ENCODE peak calls at places on chromosomes 3 and 15, in nine cellular contexts. One of them, this sample, is unnamed.

GRCh38 chr3:183253364-183253960 is 409 bp downstream of the B3GNT5 start:
- DNase-seq in stimulated activated naive CD8-positive, alpha-beta T cell treated with anti-CD3 and anti-CD28 coated beads, Interleukin-15, amount 100 ng/mL, for 72 hours: peak
- DNase-seq in brain microvascular endothelial cell: peak
- DNase-seq in stimulated activated CD8-positive, alpha-beta memory T cell treated with anti-CD3 and anti-CD28 coated beads, Interleukin-15, amount 100 ng/mL, for 24 hours: no peak
- DNase-seq in AG09319: peak
- DNase-seq in hippocampal formation: no peak
- DNase-seq in cardiac fibroblast: peak
- DNase-seq in right cardiac atrium: peak
- DNase-seq in GM20000: peak
- DNase-seq in this sample: peak

GRCh38 chr3:99410789-99411311 is 227.5 kb upstream of the COL8A1 start:
- DNase-seq in stimulated activated CD8-positive, alpha-beta memory T cell treated with anti-CD3 and anti-CD28 coated beads, Interleukin-15, amount 100 ng/mL, for 24 hours: no peak
- DNase-seq in hippocampal formation: no peak
- DNase-seq in right cardiac atrium: no peak
- DNase-seq in AG09319: peak
- DNase-seq in stimulated activated naive CD8-positive, alpha-beta T cell treated with anti-CD3 and anti-CD28 coated beads, Interleukin-15, amount 100 ng/mL, for 72 hours: no peak
- DNase-seq in GM20000: peak
- DNase-seq in cardiac fibroblast: peak
- DNase-seq in brain microvascular endothelial cell: peak
- DNase-seq in this sample: no peak

GRCh38 chr15:62940755-62941361 is 101.7 kb upstream of the TPM1 start:
- DNase-seq in hippocampal formation: peak
- DNase-seq in stimulated activated naive CD8-positive, alpha-beta T cell treated with anti-CD3 and anti-CD28 coated beads, Interleukin-15, amount 100 ng/mL, for 72 hours: no peak
- DNase-seq in cardiac fibroblast: peak
- DNase-seq in right cardiac atrium: peak
- DNase-seq in AG09319: peak
- DNase-seq in brain microvascular endothelial cell: peak
- DNase-seq in GM20000: no peak
- DNase-seq in stimulated activated CD8-positive, alpha-beta memory T cell treated with anti-CD3 and anti-CD28 coated beads, Interleukin-15, amount 100 ng/mL, for 24 hours: no peak
- DNase-seq in this sample: peak

GRCh38 chr3:159828542-159828943 is 160.1 kb upstream of the IL12A start:
- DNase-seq in GM20000: peak
- DNase-seq in right cardiac atrium: no peak
- DNase-seq in stimulated activated naive CD8-positive, alpha-beta T cell treated with anti-CD3 and anti-CD28 coated beads, Interleukin-15, amount 100 ng/mL, for 72 hours: no peak
- DNase-seq in hippocampal formation: peak
- DNase-seq in brain microvascular endothelial cell: no peak
- DNase-seq in stimulated activated CD8-positive, alpha-beta memory T cell treated with anti-CD3 and anti-CD28 coated beads, Interleukin-15, amount 100 ng/mL, for 24 hours: no peak
- DNase-seq in AG09319: no peak
- DNase-seq in cardiac fibroblast: peak
- DNase-seq in this sample: no peak

GRCh38 chr3:44929782-44930181 is 46.2 kb downstream of the ZDHHC3 start:
- DNase-seq in cardiac fibroblast: no peak
- DNase-seq in brain microvascular endothelial cell: no peak
- DNase-seq in stimulated activated CD8-positive, alpha-beta memory T cell treated with anti-CD3 and anti-CD28 coated beads, Interleukin-15, amount 100 ng/mL, for 24 hours: no peak
- DNase-seq in hippocampal formation: no peak
- DNase-seq in AG09319: no peak
- DNase-seq in stimulated activated naive CD8-positive, alpha-beta T cell treated with anti-CD3 and anti-CD28 coated beads, Interleukin-15, amount 100 ng/mL, for 72 hours: no peak
- DNase-seq in GM20000: no peak
- DNase-seq in right cardiac atrium: no peak
- DNase-seq in this sample: no peak

GRCh38 chr15:36959746-36960145 is 140.6 kb downstream of the MEIS2 start:
- DNase-seq in AG09319: no peak
- DNase-seq in GM20000: no peak
- DNase-seq in stimulated activated CD8-positive, alpha-beta memory T cell treated with anti-CD3 and anti-CD28 coated beads, Interleukin-15, amount 100 ng/mL, for 24 hours: no peak
- DNase-seq in stimulated activated naive CD8-positive, alpha-beta T cell treated with anti-CD3 and anti-CD28 coated beads, Interleukin-15, amount 100 ng/mL, for 72 hours: no peak
- DNase-seq in cardiac fibroblast: no peak
- DNase-seq in right cardiac atrium: no peak
- DNase-seq in hippocampal formation: no peak
- DNase-seq in brain microvascular endothelial cell: no peak
- DNase-seq in this sample: no peak

GRCh38 chr3:14225421-14225820 is 46.8 kb downstream of the LSM3 start:
- DNase-seq in brain microvascular endothelial cell: no peak
- DNase-seq in right cardiac atrium: no peak
- DNase-seq in stimulated activated CD8-positive, alpha-beta memory T cell treated with anti-CD3 and anti-CD28 coated beads, Interleukin-15, amount 100 ng/mL, for 24 hours: no peak
- DNase-seq in GM20000: no peak
- DNase-seq in AG09319: no peak
- DNase-seq in stimulated activated naive CD8-positive, alpha-beta T cell treated with anti-CD3 and anti-CD28 coated beads, Interleukin-15, amount 100 ng/mL, for 72 hours: no peak
- DNase-seq in cardiac fibroblast: no peak
- DNase-seq in hippocampal formation: no peak
- DNase-seq in this sample: no peak

GRCh38 chr3:36959821-36960220 is 15.0 kb upstream of the TRANK1 start:
- DNase-seq in right cardiac atrium: no peak
- DNase-seq in hippocampal formation: no peak
- DNase-seq in GM20000: no peak
- DNase-seq in AG09319: no peak
- DNase-seq in stimulated activated naive CD8-positive, alpha-beta T cell treated with anti-CD3 and anti-CD28 coated beads, Interleukin-15, amount 100 ng/mL, for 72 hours: no peak
- DNase-seq in cardiac fibroblast: no peak
- DNase-seq in stimulated activated CD8-positive, alpha-beta memory T cell treated with anti-CD3 and anti-CD28 coated beads, Interleukin-15, amount 100 ng/mL, for 24 hours: no peak
- DNase-seq in brain microvascular endothelial cell: no peak
- DNase-seq in this sample: no peak

GRCh38 chr15:89781055-89781454 is 4.9 kb downstream of the MESP2 start:
- DNase-seq in GM20000: no peak
- DNase-seq in right cardiac atrium: no peak
- DNase-seq in stimulated activated naive CD8-positive, alpha-beta T cell treated with anti-CD3 and anti-CD28 coated beads, Interleukin-15, amount 100 ng/mL, for 72 hours: no peak
- DNase-seq in cardiac fibroblast: no peak
- DNase-seq in hippocampal formation: no peak
- DNase-seq in stimulated activated CD8-positive, alpha-beta memory T cell treated with anti-CD3 and anti-CD28 coated beads, Interleukin-15, amount 100 ng/mL, for 24 hours: no peak
- DNase-seq in AG09319: no peak
- DNase-seq in brain microvascular endothelial cell: no peak
- DNase-seq in this sample: no peak

GRCh38 chr3:190131329-190131728 is 10.6 kb upstream of the P3H2 start:
- DNase-seq in right cardiac atrium: no peak
- DNase-seq in hippocampal formation: no peak
- DNase-seq in AG09319: no peak
- DNase-seq in brain microvascular endothelial cell: peak
- DNase-seq in stimulated activated CD8-positive, alpha-beta memory T cell treated with anti-CD3 and anti-CD28 coated beads, Interleukin-15, amount 100 ng/mL, for 24 hours: no peak
- DNase-seq in cardiac fibroblast: peak
- DNase-seq in GM20000: no peak
- DNase-seq in stimulated activated naive CD8-positive, alpha-beta T cell treated with anti-CD3 and anti-CD28 coated beads, Interleukin-15, amount 100 ng/mL, for 72 hours: no peak
- DNase-seq in this sample: no peak